ENCODE peak calls at places on chromosomes 6 and 20, in ten cellular contexts. D is AG10803, Z is stomach, I is tibial artery, F is prostate gland, G is hepatocyte, L is left ventricle myocardium inferior, H is AG04449, N is pancreas, W is A673. X is an unnamed sample.

GRCh38 chr6:3489032-3489757 is 32.3 kb upstream of the SLC22A23 start:
- DNase-seq in D (peak), Z (no peak), I (no peak), F (no peak), G (no peak), L (no peak), H (no peak), N (no peak), W (no peak), X (peak)

GRCh38 chr6:67639161-67639560 is 995.9 kb upstream of the ADGRB3 start:
- DNase-seq in D (peak), Z (no peak), I (no peak), F (no peak), G (no peak), L (no peak), H (peak), N (no peak), W (no peak), X (peak)

GRCh38 chr20:36854343-36855240 is 21.3 kb upstream of the TLDC2 start:
- DNase-seq in D (no peak), Z (no peak), I (no peak), F (no peak), G (no peak), L (peak), H (no peak), N (no peak), W (no peak), X (no peak)

GRCh38 chr6:46015119-46015968 is at the start of gene CLIC5:
- DNase-seq in D (no peak), Z (peak), I (no peak), F (peak), G (peak), L (peak), H (no peak), N (peak), W (no peak), X (no peak)

GRCh38 chr6:168370310-168370991 is 50.9 kb upstream of the DACT2 start:
- DNase-seq in D (peak), Z (peak), I (peak), F (peak), G (peak), L (peak), H (no peak), N (peak), W (peak), X (no peak)

GRCh38 chr20:5654557-5654956 is 95.6 kb upstream of the SHLD1 start:
- DNase-seq in D (peak), Z (no peak), I (no peak), F (no peak), G (peak), L (no peak), H (no peak), N (no peak), W (no peak), X (peak)

GRCh38 chr6:112690497-112691202 is 343.5 kb downstream of the RFPL4B start:
- DNase-seq in D (peak), Z (no peak), I (no peak), F (no peak), G (no peak), L (no peak), H (no peak), N (no peak), W (peak), X (peak)

GRCh38 chr6:158014505-158015187 is 33.0 kb downstream of the SYNJ2 start:
- DNase-seq in D (peak), Z (no peak), I (peak), F (no peak), G (no peak), L (peak), H (no peak), N (no peak), W (no peak), X (peak)

GRCh38 chr6:26478100-26478984 is 20.6 kb downstream of the BTN2A1 start:
- DNase-seq in D (no peak), Z (no peak), I (no peak), F (no peak), G (no peak), L (no peak), H (no peak), N (no peak), W (no peak), X (no peak)
- TF ChIP-seq CTCF in D (no peak), Z (no peak), I (no peak), F (no peak), G (no peak), L (no peak), H (no peak), N (no peak), W (no peak), X (no peak)

GRCh38 chr6:31558631-31559500 is 11.5 kb downstream of the NFKBIL1 start:
- DNase-seq in D (peak), Z (no peak), I (no peak), F (no peak), G (no peak), L (peak), H (no peak), N (peak), W (no peak), X (no peak)
- H3K4me3 ChIP-seq in D (no peak), Z (no peak), I (no peak), F (no peak), G (no peak), L (peak), H (no peak), N (no peak), W (no peak), X (no peak)

GRCh38 chr6:141824258-141824795 is 308.4 kb upstream of the GJE1 start:
- DNase-seq in D (no peak), Z (no peak), I (no peak), F (no peak), G (no peak), L (no peak), H (no peak), N (no peak), W (no peak), X (no peak)

GRCh38 chr6:141829996-141830395 is 302.7 kb upstream of the GJE1 start:
- DNase-seq in D (no peak), Z (no peak), I (no peak), F (no peak), G (no peak), L (no peak), H (no peak), N (no peak), W (no peak), X (no peak)

GRCh38 chr6:141830530-141830929 is 302.2 kb upstream of the GJE1 start:
- DNase-seq in D (no peak), Z (no peak), I (no peak), F (no peak), G (no peak), L (no peak), H (no peak), N (no peak), W (no peak), X (no peak)

GRCh38 chr6:141833001-141833655 is 299.6 kb upstream of the GJE1 start:
- DNase-seq in D (no peak), Z (no peak), I (no peak), F (no peak), G (no peak), L (no peak), H (no peak), N (no peak), W (no peak), X (no peak)

GRCh38 chr6:141829566-141829965 is 303.2 kb upstream of the GJE1 start:
- DNase-seq in D (no peak), Z (no peak), I (no peak), F (no peak), G (no peak), L (no peak), H (no peak), N (no peak), W (no peak), X (no peak)
- TF ChIP-seq CTCF in D (no peak), Z (no peak), I (no peak), F (no peak), G (no peak), L (no peak), H (no peak), N (no peak), W (no peak), X (no peak)

GRCh38 chr6:36685198-36685919 is 6.8 kb downstream of the CDKN1A start:
- DNase-seq in D (no peak), Z (no peak), I (no peak), F (no peak), G (no peak), L (no peak), H (no peak), N (no peak), W (no peak), X (no peak)

GRCh38 chr6:36682328-36683144 is 4.0 kb downstream of the CDKN1A start:
- DNase-seq in D (peak), Z (peak), I (peak), F (peak), G (peak), L (peak), H (no peak), N (peak), W (no peak), X (peak)

GRCh38 chr6:36683656-36684446 is 5.3 kb downstream of the CDKN1A start:
- DNase-seq in D (no peak), Z (no peak), I (no peak), F (no peak), G (no peak), L (no peak), H (no peak), N (peak), W (no peak), X (no peak)

GRCh38 chr6:36684447-36684812 is 5.9 kb downstream of the CDKN1A start:
- DNase-seq in D (no peak), Z (no peak), I (no peak), F (no peak), G (no peak), L (no peak), H (no peak), N (no peak), W (no peak), X (no peak)

GRCh38 chr6:36683145-36683655 is 4.7 kb downstream of the CDKN1A start:
- DNase-seq in D (no peak), Z (peak), I (no peak), F (no peak), G (no peak), L (no peak), H (no peak), N (peak), W (no peak), X (no peak)
- H3K4me3 ChIP-seq in D (peak), Z (no peak), I (no peak), F (no peak), G (no peak), L (no peak), H (peak), N (no peak), W (no peak), X (peak)

GRCh38 chr6:74768120-74768519 is 437.7 kb downstream of the COL12A1 start:
- DNase-seq in D (peak), Z (no peak), I (no peak), F (no peak), G (no peak), L (no peak), H (no peak), N (no peak), W (no peak), X (peak)
- TF ChIP-seq CTCF in D (no peak), Z (no peak), I (no peak), F (no peak), G (no peak), L (no peak), H (no peak), N (no peak), W (no peak), X (no peak)

GRCh38 chr6:128239898-128240509 is 280.4 kb downstream of the PTPRK start:
- DNase-seq in D (no peak), Z (no peak), I (no peak), F (no peak), G (no peak), L (no peak), H (no peak), N (no peak), W (no peak), X (no peak)
- H3K4me3 ChIP-seq in D (no peak), Z (no peak), I (no peak), F (no peak), G (no peak), L (no peak), H (no peak), N (no peak), W (no peak), X (no peak)

X was measured in foreskin fibroblast.